ENCODE peak calls at places on chromosomes 7 and 10, in four cellular contexts. Y is AG10803, O is heart right ventricle, H is cardiac fibroblast. B is an unnamed sample.

GRCh38 chr10:31017534-31018361 is 13.9 kb downstream of the ZNF438 start:
- DNase-seq in Y (peak), O (no peak), H (no peak), B (no peak)

GRCh38 chr10:88974446-88975376 is 15.9 kb upstream of the FAS start:
- DNase-seq in Y (no peak), O (no peak), H (peak), B (no peak)

GRCh38 chr7:31305260-31305659 is 35.3 kb downstream of the NEUROD6 start:
- DNase-seq in Y (no peak), O (no peak), H (no peak), B (no peak)

GRCh38 chr7:20327047-20327446 is 3.7 kb upstream of the ITGB8 start:
- DNase-seq in Y (peak), O (no peak), H (peak), B (peak)

GRCh38 chr10:103557455-103557854 is 64.0 kb downstream of the NEURL1 start:
- DNase-seq in Y (no peak), O (no peak), H (no peak), B (no peak)

GRCh38 chr10:116768786-116769185 is 26.4 kb upstream of the HSPA12A start:
- DNase-seq in Y (no peak), O (no peak), H (peak), B (no peak)

GRCh38 chr10:77879710-77880109 is 46.8 kb downstream of the DLG5 start:
- DNase-seq in Y (no peak), O (no peak), H (no peak), B (no peak)

GRCh38 chr10:82544377-82544776 is 669.4 kb downstream of the NRG3 start:
- DNase-seq in Y (no peak), O (no peak), H (no peak), B (no peak)

GRCh38 chr10:95384011-95384704 is 93.4 kb upstream of the PDLIM1 start:
- DNase-seq in Y (no peak), O (no peak), H (no peak), B (no peak)

GRCh38 chr7:155533827-155534690 is 12.3 kb downstream of the CNPY1 start:
- DNase-seq in Y (no peak), O (no peak), H (peak), B (peak)

GRCh38 chr10:2928219-2928840 is 139.0 kb upstream of the PFKP start:
- DNase-seq in Y (peak), O (peak), H (peak), B (peak)

GRCh38 chr7:148334959-148335577 is 255.5 kb upstream of the C7orf33 start:
- DNase-seq in Y (peak), O (no peak), H (peak), B (peak)

GRCh38 chr10:8794860-8795259 is 740.4 kb downstream of the GATA3 start:
- DNase-seq in Y (no peak), O (no peak), H (no peak), B (no peak)

GRCh38 chr10:124648738-124649137 is 95.4 kb downstream of the FAM53B start:
- DNase-seq in Y (peak), O (peak), H (peak), B (peak)

GRCh38 chr7:110480964-110481363 is 610.0 kb upstream of the LRRN3 start:
- DNase-seq in Y (no peak), O (no peak), H (no peak), B (no peak)

GRCh38 chr7:18724311-18724710 is 228.8 kb downstream of the HDAC9 start:
- DNase-seq in Y (peak), O (no peak), H (peak), B (no peak)

GRCh38 chr7:100705341-100705752 is 574 bp upstream of the POP7 start:
- DNase-seq in Y (peak), O (peak), H (peak), B (peak)

GRCh38 chr7:44912775-44913347 is 27.5 kb upstream of the PURB start:
- DNase-seq in Y (no peak), O (no peak), H (no peak), B (no peak)

GRCh38 chr10:79358811-79359210 is 11.5 kb downstream of the PPIF start:
- DNase-seq in Y (no peak), O (no peak), H (no peak), B (no peak)

GRCh38 chr10:75951627-75952026 is 520.2 kb downstream of the LRMDA start:
- DNase-seq in Y (no peak), O (no peak), H (no peak), B (no peak)

GRCh38 chr10:97822261-97822687 is 27.4 kb upstream of the GOLGA7B start:
- DNase-seq in Y (no peak), O (no peak), H (no peak), B (no peak)

GRCh38 chr7:78015574-78016260 is 217.1 kb downstream of the PHTF2 start:
- DNase-seq in Y (no peak), O (no peak), H (no peak), B (peak)

GRCh38 chr10:91349381-91349780 is 60.8 kb upstream of the HECTD2 start:
- DNase-seq in Y (peak), O (peak), H (peak), B (peak)

GRCh38 chr7:136018104-136018503 is 40.9 kb upstream of the MTPN start:
- DNase-seq in Y (peak), O (no peak), H (peak), B (peak)

GRCh38 chr7:136015638-136016037 is 38.5 kb upstream of the MTPN start:
- DNase-seq in Y (no peak), O (no peak), H (no peak), B (no peak)

GRCh38 chr7:136016649-136017395 is 39.7 kb upstream of the MTPN start:
- DNase-seq in Y (no peak), O (no peak), H (no peak), B (no peak)

GRCh38 chr7:136023134-136023869 is 46.1 kb upstream of the MTPN start:
- DNase-seq in Y (no peak), O (no peak), H (no peak), B (no peak)

GRCh38 chr7:136020556-136020955 is 43.4 kb upstream of the MTPN start:
- DNase-seq in Y (no peak), O (no peak), H (no peak), B (no peak)
- H3K4me3 ChIP-seq in Y (no peak), O (no peak), H (no peak), B (no peak)

GRCh38 chr10:13056461-13057077 is 43.4 kb upstream of the OPTN start:
- DNase-seq in Y (no peak), O (no peak), H (peak), B (peak)
- TF ChIP-seq CTCF in Y (peak), O (no peak), H (peak), B (peak)

GRCh38 chr10:72090326-72090725 is 2.0 kb upstream of the SPOCK2 start:
- DNase-seq in Y (no peak), O (no peak), H (no peak), B (no peak)
- H3K4me3 ChIP-seq in Y (no peak), O (no peak), H (no peak), B (no peak)

GRCh38 chr7:85554294-85554877 is 367.5 kb upstream of the SEMA3D start:
- DNase-seq in Y (peak), O (peak), H (peak), B (peak)
- TF ChIP-seq CTCF in Y (peak), O (peak), H (peak), B (peak)

DNA sequence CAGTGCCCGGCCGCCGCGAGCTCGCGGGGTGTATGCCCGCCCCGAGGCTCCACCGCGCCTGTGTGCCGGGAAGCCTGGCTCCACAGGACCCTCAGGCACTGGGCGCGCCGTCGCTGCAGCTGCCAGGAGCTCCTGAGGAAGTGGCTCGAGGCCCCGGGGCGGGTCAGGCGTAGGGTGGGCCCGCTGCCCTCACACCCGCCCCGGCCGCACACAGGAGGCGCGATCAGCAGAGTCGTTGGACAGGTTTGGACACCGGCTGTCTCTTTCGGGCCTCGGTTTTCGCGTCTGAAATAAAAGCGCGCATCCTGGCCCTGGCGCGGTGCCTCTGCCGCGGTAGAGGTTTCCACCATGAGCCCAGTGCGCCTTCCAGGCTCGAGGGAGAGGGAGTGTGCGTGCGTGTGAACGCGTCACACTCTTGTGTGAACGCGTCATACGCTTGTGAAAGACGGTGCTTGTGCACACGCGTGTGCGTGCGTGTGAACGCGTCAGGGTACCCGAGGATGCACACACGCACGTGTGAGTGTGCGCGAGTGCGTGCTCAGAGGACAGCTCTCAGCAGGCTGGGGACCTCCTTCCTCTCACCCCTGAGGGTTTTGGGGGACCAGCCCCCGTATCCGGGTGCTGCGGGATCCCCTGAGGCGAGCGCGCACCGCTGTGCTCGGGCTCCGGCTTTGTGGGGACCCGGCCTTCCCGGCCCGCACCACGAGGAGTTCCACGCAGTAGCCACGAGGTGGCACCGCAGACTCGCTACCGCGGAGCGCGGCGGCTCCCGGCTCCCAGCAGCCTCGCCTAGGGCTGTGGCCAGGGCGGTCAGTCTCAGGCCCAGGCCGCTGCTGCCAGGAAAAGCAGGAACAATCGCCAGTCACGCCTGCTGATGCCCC is 83.8 kb downstream of the BMS1 start:
- DNase-seq in Y (peak), O (peak), H (peak), B (peak)
- H3K4me3 ChIP-seq in Y (peak), O (peak), H (peak), B (peak)

DNA sequence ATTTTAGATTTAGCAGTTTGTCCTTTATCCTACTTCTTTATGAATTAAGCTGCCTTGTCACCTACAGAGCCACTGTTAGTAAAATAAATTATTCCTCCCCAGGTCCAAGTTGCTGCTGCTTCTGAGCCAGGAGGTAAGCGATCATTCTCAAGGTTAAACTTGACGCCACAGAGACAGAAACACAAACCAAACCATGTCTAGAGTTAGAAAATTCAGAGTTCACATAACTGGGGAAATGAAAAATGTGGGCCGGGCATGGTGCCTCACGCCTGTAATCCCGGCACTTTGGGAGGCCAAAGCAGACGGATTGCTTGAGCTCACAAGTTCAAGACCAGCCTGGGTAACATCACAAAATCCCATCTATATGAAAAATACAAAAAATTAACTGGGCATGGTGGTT is 55.1 kb upstream of the TM9SF3 start:
- DNase-seq in Y (no peak), O (no peak), H (no peak), B (no peak)
- TF ChIP-seq CTCF in Y (no peak), O (no peak), H (no peak), B (no peak)

GRCh38 chr10:46557319-46558140 is 1.1 kb upstream of the GPRIN2 start:
- DNase-seq in Y (no peak), O (peak), H (no peak), B (no peak)

GRCh38 chr10:46555713-46556514 is 544 bp downstream of the GPRIN2 start:
- DNase-seq in Y (no peak), O (no peak), H (no peak), B (no peak)

GRCh38 chr10:46558141-46558410 is 1.6 kb upstream of the GPRIN2 start:
- DNase-seq in Y (no peak), O (no peak), H (no peak), B (no peak)

GRCh38 chr10:46555366-46555712 is 1.1 kb downstream of the GPRIN2 start:
- DNase-seq in Y (no peak), O (no peak), H (no peak), B (no peak)

GRCh38 chr10:46556515-46557318 is at the start of gene GPRIN2:
- DNase-seq in Y (no peak), O (no peak), H (no peak), B (no peak)
- H3K4me3 ChIP-seq in Y (no peak), O (peak), H (peak), B (peak)